ENCODE peak calls at places on chromosomes 13 and 19, in nine cellular contexts. One of them, this sample, is unnamed.

GRCh38 chr13:105410602-105411001 is 1124.9 kb downstream of the EFNB2 start:
- DNase-seq in fibroblast of lung: peak; percentile 34
- DNase-seq in prostate gland: peak; percentile 18
- DNase-seq in heart left ventricle: peak; percentile 35
- DNase-seq in heart right ventricle: peak; percentile 49
- DNase-seq in psoas muscle: peak; percentile 74
- DNase-seq in left lung: peak; percentile 50
- DNase-seq in cardiac muscle cell: peak; percentile 61
- DNase-seq in IMR-90: peak; percentile 12
- DNase-seq in this sample: no peak

GRCh38 chr13:76473552-76474134 is 412.6 kb downstream of the KCTD12 start:
- DNase-seq in fibroblast of lung: peak; percentile 88
- DNase-seq in prostate gland: peak; percentile 58
- DNase-seq in heart left ventricle: peak; percentile 73
- DNase-seq in heart right ventricle: peak; percentile 79
- DNase-seq in psoas muscle: peak; percentile 67
- DNase-seq in left lung: peak; percentile 64
- DNase-seq in cardiac muscle cell: peak; percentile 88
- DNase-seq in IMR-90: peak; percentile 80
- DNase-seq in this sample: peak; percentile 22

GRCh38 chr19:29515233-29515619 is 10.6 kb upstream of the VSTM2B start:
- DNase-seq in fibroblast of lung: no peak
- DNase-seq in prostate gland: no peak
- DNase-seq in heart left ventricle: no peak
- DNase-seq in heart right ventricle: no peak
- DNase-seq in psoas muscle: no peak
- DNase-seq in left lung: no peak
- DNase-seq in cardiac muscle cell: no peak
- DNase-seq in IMR-90: no peak
- DNase-seq in this sample: no peak

GRCh38 chr13:112587359-112587766 is 590 bp downstream of the TUBGCP3 start:
- DNase-seq in fibroblast of lung: peak; percentile 85
- DNase-seq in prostate gland: peak; percentile 63
- DNase-seq in heart left ventricle: peak; percentile 80
- DNase-seq in heart right ventricle: peak; percentile 80
- DNase-seq in psoas muscle: peak; percentile 95
- DNase-seq in left lung: peak; percentile 91
- DNase-seq in cardiac muscle cell: peak; percentile 90
- DNase-seq in IMR-90: peak; percentile 86
- DNase-seq in this sample: peak; percentile 89

GRCh38 chr13:61600360-61601033 is 184.8 kb upstream of the PCDH20 start:
- DNase-seq in fibroblast of lung: no peak
- DNase-seq in prostate gland: no peak
- DNase-seq in heart left ventricle: no peak
- DNase-seq in heart right ventricle: no peak
- DNase-seq in psoas muscle: peak; percentile 53
- DNase-seq in left lung: no peak
- DNase-seq in cardiac muscle cell: no peak
- DNase-seq in IMR-90: no peak
- DNase-seq in this sample: peak; percentile 48

GRCh38 chr13:84481958-84482357 is 599.7 kb upstream of the SLITRK1 start:
- DNase-seq in fibroblast of lung: peak; percentile 66
- DNase-seq in prostate gland: no peak
- DNase-seq in heart left ventricle: no peak
- DNase-seq in heart right ventricle: no peak
- DNase-seq in psoas muscle: no peak
- DNase-seq in left lung: no peak
- DNase-seq in cardiac muscle cell: peak; percentile 6
- DNase-seq in IMR-90: peak; percentile 87
- DNase-seq in this sample: no peak

GRCh38 chr19:7637374-7638256 is 705 bp downstream of the STXBP2 start:
- DNase-seq in fibroblast of lung: no peak
- DNase-seq in prostate gland: peak; percentile 33
- DNase-seq in heart left ventricle: no peak
- DNase-seq in heart right ventricle: no peak
- DNase-seq in psoas muscle: peak; percentile 68
- DNase-seq in left lung: peak; percentile 75
- DNase-seq in cardiac muscle cell: peak; percentile 57
- DNase-seq in IMR-90: no peak
- DNase-seq in this sample: no peak

GRCh38 chr13:95707035-95707434 is 30.1 kb downstream of the DNAJC3 start:
- DNase-seq in fibroblast of lung: no peak
- DNase-seq in prostate gland: no peak
- DNase-seq in heart left ventricle: no peak
- DNase-seq in heart right ventricle: no peak
- DNase-seq in psoas muscle: no peak
- DNase-seq in left lung: no peak
- DNase-seq in cardiac muscle cell: no peak
- DNase-seq in IMR-90: no peak
- DNase-seq in this sample: no peak

GRCh38 chr19:2041436-2041685 is 9.7 kb downstream of the MKNK2 start:
- DNase-seq in fibroblast of lung: no peak
- DNase-seq in prostate gland: peak; percentile 7
- DNase-seq in heart left ventricle: no peak
- DNase-seq in heart right ventricle: peak; percentile 23
- DNase-seq in psoas muscle: no peak
- DNase-seq in left lung: no peak
- DNase-seq in cardiac muscle cell: no peak
- DNase-seq in IMR-90: no peak
- DNase-seq in this sample: peak; percentile 2

GRCh38 chr13:31978021-31978420 is 53.6 kb upstream of the FRY start:
- DNase-seq in fibroblast of lung: no peak
- DNase-seq in prostate gland: no peak
- DNase-seq in heart left ventricle: no peak
- DNase-seq in heart right ventricle: no peak
- DNase-seq in psoas muscle: no peak
- DNase-seq in left lung: no peak
- DNase-seq in cardiac muscle cell: no peak
- DNase-seq in IMR-90: no peak
- DNase-seq in this sample: no peak

GRCh38 chr19:39401549-39402416 is 4.9 kb upstream of the ZFP36 start:
- DNase-seq in fibroblast of lung: peak; percentile 82
- DNase-seq in prostate gland: peak; percentile 33
- DNase-seq in heart left ventricle: no peak
- DNase-seq in heart right ventricle: peak; percentile 50
- DNase-seq in psoas muscle: peak; percentile 76
- DNase-seq in left lung: peak; percentile 84
- DNase-seq in cardiac muscle cell: peak; percentile 66
- DNase-seq in IMR-90: peak; percentile 89
- DNase-seq in this sample: peak; percentile 64

GRCh38 chr13:40442191-40442590 is 224.2 kb downstream of the FOXO1 start:
- DNase-seq in fibroblast of lung: no peak
- DNase-seq in prostate gland: no peak
- DNase-seq in heart left ventricle: no peak
- DNase-seq in heart right ventricle: no peak
- DNase-seq in psoas muscle: no peak
- DNase-seq in left lung: no peak
- DNase-seq in cardiac muscle cell: peak; percentile 32
- DNase-seq in IMR-90: no peak
- DNase-seq in this sample: no peak

GRCh38 chr13:40438022-40438692 is 228.3 kb downstream of the FOXO1 start:
- DNase-seq in fibroblast of lung: no peak
- DNase-seq in prostate gland: no peak
- DNase-seq in heart left ventricle: no peak
- DNase-seq in heart right ventricle: no peak
- DNase-seq in psoas muscle: no peak
- DNase-seq in left lung: no peak
- DNase-seq in cardiac muscle cell: no peak
- DNase-seq in IMR-90: no peak
- DNase-seq in this sample: no peak

GRCh38 chr13:40438999-40439797 is 227.2 kb downstream of the FOXO1 start:
- DNase-seq in fibroblast of lung: peak; percentile 56
- DNase-seq in prostate gland: no peak
- DNase-seq in heart left ventricle: no peak
- DNase-seq in heart right ventricle: peak; percentile 23
- DNase-seq in psoas muscle: no peak
- DNase-seq in left lung: no peak
- DNase-seq in cardiac muscle cell: peak; percentile 74
- DNase-seq in IMR-90: no peak
- DNase-seq in this sample: no peak

GRCh38 chr13:40440990-40441820 is 225.2 kb downstream of the FOXO1 start:
- DNase-seq in fibroblast of lung: peak; percentile 78
- DNase-seq in prostate gland: peak; percentile 30
- DNase-seq in heart left ventricle: peak; percentile 80
- DNase-seq in heart right ventricle: peak; percentile 83
- DNase-seq in psoas muscle: peak; percentile 95
- DNase-seq in left lung: peak; percentile 53
- DNase-seq in cardiac muscle cell: peak; percentile 55
- DNase-seq in IMR-90: no peak
- DNase-seq in this sample: peak; percentile 97

DNA sequence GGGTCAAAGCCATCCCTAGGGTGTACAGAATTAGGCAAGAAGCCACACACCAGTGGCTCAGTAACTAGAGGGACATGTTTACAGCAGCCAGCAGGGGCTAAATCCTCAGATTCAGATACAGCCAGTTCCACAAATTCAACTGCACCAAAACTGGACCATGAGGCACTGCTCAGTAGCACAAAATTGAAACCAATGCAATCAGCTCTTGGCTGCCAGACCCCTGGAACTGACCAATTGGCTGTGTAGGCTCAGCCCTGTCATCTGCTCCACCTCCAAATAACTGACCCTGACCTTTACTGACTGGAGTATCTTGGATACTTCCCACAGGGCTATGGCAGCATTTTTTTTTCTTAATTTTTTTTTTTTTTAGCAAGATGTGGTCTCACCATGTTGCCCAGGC is 226.5 kb downstream of the FOXO1 start:
- DNase-seq in fibroblast of lung: no peak
- DNase-seq in prostate gland: no peak
- DNase-seq in heart left ventricle: peak; percentile 23
- DNase-seq in heart right ventricle: peak; percentile 45
- DNase-seq in psoas muscle: peak; percentile 64
- DNase-seq in left lung: no peak
- DNase-seq in cardiac muscle cell: peak; percentile 31
- DNase-seq in IMR-90: no peak
- DNase-seq in this sample: no peak
- H3K4me1 ChIP-seq in fibroblast of lung: no peaks in the 10 kb centered on the region
- H3K4me1 ChIP-seq in prostate gland: no peaks in the 10 kb centered on the region
- H3K4me1 ChIP-seq in heart left ventricle: peaks cover 48% of the 10 kb centered on the region
- H3K4me1 ChIP-seq in heart right ventricle: peaks cover 65% of the 10 kb centered on the region
- H3K4me1 ChIP-seq in psoas muscle: peaks cover 42% of the 10 kb centered on the region
- H3K4me1 ChIP-seq in left lung: peaks cover 31% of the 10 kb centered on the region
- H3K4me1 ChIP-seq in cardiac muscle cell: peaks cover 25% of the 10 kb centered on the region
- H3K4me1 ChIP-seq in IMR-90: no peaks in the 10 kb centered on the region
- H3K4me1 ChIP-seq in this sample: peaks cover 57% of the 10 kb centered on the region

GRCh38 chr13:21557995-21558394 is 46.0 kb downstream of the MICU2 start:
- DNase-seq in fibroblast of lung: no peak
- DNase-seq in prostate gland: no peak
- DNase-seq in heart left ventricle: no peak
- DNase-seq in heart right ventricle: no peak
- DNase-seq in psoas muscle: no peak
- DNase-seq in left lung: no peak
- DNase-seq in cardiac muscle cell: peak; percentile 32
- DNase-seq in IMR-90: no peak
- DNase-seq in this sample: no peak
- TF ChIP-seq CTCF in fibroblast of lung: peak; percentile 18
- TF ChIP-seq CTCF in prostate gland: no peak
- TF ChIP-seq CTCF in heart left ventricle: peak; percentile 18
- TF ChIP-seq CTCF in heart right ventricle: peak; percentile 7
- TF ChIP-seq CTCF in psoas muscle: no peak
- TF ChIP-seq CTCF in left lung: peak; percentile 9
- TF ChIP-seq CTCF in cardiac muscle cell: peak; percentile 52
- TF ChIP-seq CTCF in IMR-90: peak; percentile 31
- TF ChIP-seq CTCF in this sample: no peak

GRCh38 chr19:16912780-16913179 is 24.0 kb downstream of the F2RL3 start:
- DNase-seq in fibroblast of lung: no peak
- DNase-seq in prostate gland: no peak
- DNase-seq in heart left ventricle: no peak
- DNase-seq in heart right ventricle: no peak
- DNase-seq in psoas muscle: peak; percentile 3
- DNase-seq in left lung: no peak
- DNase-seq in cardiac muscle cell: no peak
- DNase-seq in IMR-90: no peak
- DNase-seq in this sample: no peak
- H3K9me3 ChIP-seq in fibroblast of lung: no peaks in the 10 kb centered on the region
- H3K9me3 ChIP-seq in prostate gland: no peaks in the 10 kb centered on the region
- H3K9me3 ChIP-seq in heart left ventricle: peaks cover 22% of the 10 kb centered on the region
- H3K9me3 ChIP-seq in heart right ventricle: peaks cover 19% of the 10 kb centered on the region
- H3K9me3 ChIP-seq in psoas muscle: peaks cover 10% of the 10 kb centered on the region
- H3K9me3 ChIP-seq in left lung: peaks cover 31% of the 10 kb centered on the region
- H3K9me3 ChIP-seq in cardiac muscle cell: no peaks in the 10 kb centered on the region
- H3K9me3 ChIP-seq in IMR-90: peaks cover 26% of the 10 kb centered on the region
- H3K9me3 ChIP-seq in this sample: peaks cover 3% of the 10 kb centered on the region

GRCh38 chr13:113852536-113853517 is 11.0 kb downstream of the GAS6 start:
- DNase-seq in fibroblast of lung: no peak
- DNase-seq in prostate gland: no peak
- DNase-seq in heart left ventricle: no peak
- DNase-seq in heart right ventricle: peak; percentile 3
- DNase-seq in psoas muscle: peak; percentile 45
- DNase-seq in left lung: peak; percentile 28
- DNase-seq in cardiac muscle cell: no peak
- DNase-seq in IMR-90: no peak
- DNase-seq in this sample: no peak
- H3K4me1 ChIP-seq in fibroblast of lung: peaks cover 41% of the 10 kb centered on the region
- H3K4me1 ChIP-seq in prostate gland: peaks cover 23% of the 10 kb centered on the region
- H3K4me1 ChIP-seq in heart left ventricle: peaks cover 74% of the 10 kb centered on the region
- H3K4me1 ChIP-seq in heart right ventricle: peaks cover 96% of the 10 kb centered on the region
- H3K4me1 ChIP-seq in psoas muscle: peaks cover 74% of the 10 kb centered on the region
- H3K4me1 ChIP-seq in left lung: peaks cover 39% of the 10 kb centered on the region
- H3K4me1 ChIP-seq in cardiac muscle cell: peaks cover 4% of the 10 kb centered on the region
- H3K4me1 ChIP-seq in IMR-90: peaks cover 59% of the 10 kb centered on the region
- H3K4me1 ChIP-seq in this sample: peaks cover 67% of the 10 kb centered on the region

DNA sequence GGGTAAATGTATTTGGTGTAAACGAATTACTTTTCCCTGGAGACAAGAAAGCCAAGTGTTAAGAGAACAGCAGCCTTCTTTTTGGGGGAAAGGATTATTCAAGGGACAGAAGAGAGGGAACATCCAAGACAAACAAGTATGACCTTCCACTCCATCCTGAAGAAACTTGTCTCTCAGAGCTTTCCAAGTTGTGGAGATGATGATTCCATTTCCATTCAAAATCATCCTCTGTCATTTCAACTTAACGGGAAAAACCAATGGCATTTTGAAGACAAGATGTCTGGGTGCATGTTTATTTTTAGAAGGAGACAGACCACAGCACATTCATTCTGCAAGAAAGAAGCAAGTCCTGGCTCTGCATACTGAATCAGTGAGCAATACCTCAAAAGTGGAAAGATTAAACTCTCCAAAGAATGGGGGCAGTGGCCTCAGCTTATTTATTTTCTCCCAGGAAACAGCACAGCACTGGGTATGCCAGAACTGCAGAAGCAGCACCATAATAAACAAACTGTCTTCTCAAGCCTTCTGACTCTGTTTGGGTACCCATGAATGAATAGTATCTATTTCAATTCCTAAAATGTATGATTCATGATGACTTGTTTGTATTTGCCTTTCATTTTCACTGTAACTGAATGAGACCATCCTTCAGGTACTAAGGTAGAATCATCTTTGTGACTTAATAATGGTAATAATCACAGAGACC is 541.0 kb downstream of the RFC3 start:
- DNase-seq in fibroblast of lung: peak; percentile 80
- DNase-seq in prostate gland: no peak
- DNase-seq in heart left ventricle: no peak
- DNase-seq in heart right ventricle: no peak
- DNase-seq in psoas muscle: no peak
- DNase-seq in left lung: no peak
- DNase-seq in cardiac muscle cell: peak; percentile 52
- DNase-seq in IMR-90: peak; percentile 72
- DNase-seq in this sample: no peak
- TF ChIP-seq CTCF in fibroblast of lung: no peak
- TF ChIP-seq CTCF in prostate gland: no peak
- TF ChIP-seq CTCF in heart left ventricle: no peak
- TF ChIP-seq CTCF in heart right ventricle: no peak
- TF ChIP-seq CTCF in psoas muscle: no peak
- TF ChIP-seq CTCF in left lung: no peak
- TF ChIP-seq CTCF in cardiac muscle cell: no peak
- TF ChIP-seq CTCF in IMR-90: no peak
- TF ChIP-seq CTCF in this sample: no peak

GRCh38 chr13:57948884-57949283 is 317.3 kb downstream of the PCDH17 start:
- DNase-seq in fibroblast of lung: no peak
- DNase-seq in prostate gland: no peak
- DNase-seq in heart left ventricle: no peak
- DNase-seq in heart right ventricle: no peak
- DNase-seq in psoas muscle: no peak
- DNase-seq in left lung: no peak
- DNase-seq in cardiac muscle cell: no peak
- DNase-seq in IMR-90: no peak
- DNase-seq in this sample: no peak
- H3K9me3 ChIP-seq in fibroblast of lung: no peaks in the 10 kb centered on the region
- H3K9me3 ChIP-seq in prostate gland: no peaks in the 10 kb centered on the region
- H3K9me3 ChIP-seq in heart left ventricle: peaks cover 3% of the 10 kb centered on the region
- H3K9me3 ChIP-seq in heart right ventricle: peaks cover 9% of the 10 kb centered on the region
- H3K9me3 ChIP-seq in psoas muscle: no peaks in the 10 kb centered on the region
- H3K9me3 ChIP-seq in left lung: peaks cover 17% of the 10 kb centered on the region
- H3K9me3 ChIP-seq in cardiac muscle cell: no peaks in the 10 kb centered on the region
- H3K9me3 ChIP-seq in IMR-90: peaks cover 3% of the 10 kb centered on the region
- H3K9me3 ChIP-seq in this sample: no peaks in the 10 kb centered on the region